ENCODE peak calls at places on chromosomes 2 and 18, in four cellular contexts. T, J, O and Y are unnamed samples.

GRCh38 chr2:188551671-188552070 is 260.0 kb downstream of the GULP1 start:
- DNase-seq in T (peak), J (no peak), O (no peak), Y (no peak)

GRCh38 chr2:158458617-158458920 is 1.8 kb downstream of the PKP4 start:
- DNase-seq in J (no peak), O (no peak), T (peak), Y (no peak)

GRCh38 chr2:105746177-105747080 is 1.7 kb downstream of the NCK2 start:
- DNase-seq in T (no peak), J (peak), O (no peak), Y (no peak)

GRCh38 chr2:227160164-227160563 is 3.8 kb downstream of the COL4A4 start:
- DNase-seq in O (no peak), J (no peak), T (no peak), Y (no peak)

GRCh38 chr2:163771596-163771995 is 35.8 kb upstream of the FIGN start:
- DNase-seq in T (no peak), O (no peak), J (no peak), Y (no peak)

GRCh38 chr18:31658670-31659573 is 25.5 kb downstream of the B4GALT6 start:
- DNase-seq in J (no peak), O (no peak), T (no peak), Y (peak)

GRCh38 chr18:31506024-31506742 is 8.2 kb downstream of the DSG2 start:
- DNase-seq in T (peak), J (no peak), O (no peak), Y (peak)

GRCh38 chr2:8432712-8433336 is 249.0 kb upstream of the ID2 start:
- DNase-seq in T (no peak), J (no peak), O (no peak), Y (no peak)

GRCh38 chr2:173187911-173188788 is 112.5 kb downstream of the MAP3K20 start:
- DNase-seq in J (no peak), O (no peak), T (peak), Y (peak)

GRCh38 chr2:235263205-235264120 is 230.4 kb upstream of the AGAP1 start:
- DNase-seq in T (peak), J (peak), O (peak), Y (peak)

GRCh38 chr2:61396005-61396404 is 74.9 kb downstream of the USP34 start:
- DNase-seq in O (no peak), J (no peak), T (peak), Y (no peak)

GRCh38 chr2:77521931-77522470 is at the start of gene LRRTM4:
- DNase-seq in O (no peak), T (no peak), J (no peak), Y (peak)

GRCh38 chr18:63592506-63592905 is 5.4 kb downstream of the SERPINB13 start:
- DNase-seq in T (no peak), J (no peak), O (no peak), Y (no peak)

GRCh38 chr2:158932246-158932645 is 36.2 kb upstream of the TANC1 start:
- DNase-seq in T (peak), J (no peak), O (no peak), Y (peak)

GRCh38 chr2:197620113-197620512 is 55.3 kb downstream of the RFTN2 start:
- DNase-seq in T (peak), O (no peak), J (no peak), Y (no peak)

GRCh38 chr18:60861575-60861974 is 471.7 kb upstream of the CDH20 start:
- DNase-seq in O (no peak), T (no peak), J (no peak), Y (peak)

GRCh38 chr2:178298785-178299212 is 104.5 kb downstream of the OSBPL6 start:
- DNase-seq in J (no peak), O (no peak), T (peak), Y (peak)

GRCh38 chr2:236179653-236180500 is 11.7 kb upstream of the GBX2 start:
- DNase-seq in O (no peak), T (peak), J (no peak), Y (no peak)

GRCh38 chr2:197208841-197209240 is 101.7 kb downstream of the ANKRD44 start:
- DNase-seq in O (no peak), T (peak), J (no peak), Y (no peak)

GRCh38 chr2:215503381-215503780 is 67.5 kb upstream of the FN1 start:
- DNase-seq in O (no peak), J (no peak), T (no peak), Y (no peak)

GRCh38 chr2:168119519-168120141 is 127.8 kb downstream of the STK39 start:
- DNase-seq in J (no peak), T (peak), O (peak), Y (peak)
- TF ChIP-seq CTCF in J (peak), T (peak), O (peak), Y (peak)

GRCh38 chr2:119546446-119546765 is 2.2 kb downstream of the CFAP221 start:
- DNase-seq in O (no peak), J (no peak), T (no peak), Y (no peak)

GRCh38 chr2:119544075-119545031 is at the start of gene CFAP221:
- DNase-seq in J (peak), O (no peak), T (peak), Y (peak)

GRCh38 chr2:119548516-119549120 is 4.4 kb downstream of the CFAP221 start:
- DNase-seq in T (no peak), O (no peak), J (no peak), Y (no peak)

GRCh38 chr2:119545754-119546445 is 1.7 kb downstream of the CFAP221 start:
- DNase-seq in T (peak), J (no peak), O (no peak), Y (peak)

GRCh38 chr2:119545076-119545475 is 827 bp downstream of the CFAP221 start:
- DNase-seq in T (no peak), O (no peak), J (no peak), Y (no peak)
- H3K4me3 ChIP-seq in T (no peak), O (no peak), J (peak), Y (no peak)

DNA sequence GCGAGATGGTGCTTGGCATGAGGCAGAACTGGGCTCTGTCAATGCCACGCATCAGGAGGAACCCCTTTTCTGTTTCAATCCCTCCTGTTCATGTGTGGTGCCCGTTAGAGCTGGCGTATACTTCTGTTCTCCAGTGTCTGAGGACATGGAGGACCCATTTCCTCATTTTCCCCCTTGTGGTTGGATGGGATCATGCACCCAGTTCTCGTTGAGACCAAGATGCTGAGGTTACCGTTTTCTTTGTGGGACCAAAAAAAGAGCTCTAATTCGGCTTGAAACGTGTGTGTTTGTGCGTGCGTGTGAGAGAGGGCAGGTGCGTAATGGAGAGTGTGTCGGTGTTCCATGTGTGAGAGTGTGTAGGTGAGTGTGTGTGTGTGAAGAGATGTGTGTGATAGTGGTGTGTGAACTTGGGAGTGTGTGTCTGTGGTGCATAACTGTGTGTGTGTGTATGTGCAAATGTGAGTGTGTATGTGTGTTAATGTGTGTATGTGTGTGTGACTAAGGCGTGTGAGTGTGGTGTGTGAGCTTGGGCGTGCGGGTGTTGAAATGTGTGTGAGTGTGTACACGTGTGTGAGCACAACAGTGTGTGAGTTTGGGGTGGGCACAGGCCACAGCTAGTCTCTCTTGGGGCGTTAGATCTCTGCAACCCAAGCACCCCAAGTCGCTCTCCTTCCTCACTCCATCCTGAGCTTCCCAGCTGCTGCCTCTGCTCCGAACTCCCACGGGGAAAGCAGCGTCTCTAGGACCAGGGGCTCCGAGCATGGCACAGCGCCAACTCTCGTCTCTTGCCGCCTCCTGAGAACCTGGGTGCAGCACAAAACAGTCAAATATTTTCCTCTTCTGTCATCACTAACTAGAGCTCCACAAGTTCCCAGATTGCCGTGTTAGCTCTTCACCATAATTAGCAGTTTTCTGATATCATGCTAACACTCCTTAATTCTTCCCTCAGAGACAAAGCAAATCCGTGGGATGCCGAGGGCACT is 75.8 kb downstream of the LONRF2 start:
- DNase-seq in J (no peak), T (peak), O (no peak), Y (no peak)
- TF ChIP-seq CTCF in J (peak), T (peak), O (peak), Y (peak)

DNA sequence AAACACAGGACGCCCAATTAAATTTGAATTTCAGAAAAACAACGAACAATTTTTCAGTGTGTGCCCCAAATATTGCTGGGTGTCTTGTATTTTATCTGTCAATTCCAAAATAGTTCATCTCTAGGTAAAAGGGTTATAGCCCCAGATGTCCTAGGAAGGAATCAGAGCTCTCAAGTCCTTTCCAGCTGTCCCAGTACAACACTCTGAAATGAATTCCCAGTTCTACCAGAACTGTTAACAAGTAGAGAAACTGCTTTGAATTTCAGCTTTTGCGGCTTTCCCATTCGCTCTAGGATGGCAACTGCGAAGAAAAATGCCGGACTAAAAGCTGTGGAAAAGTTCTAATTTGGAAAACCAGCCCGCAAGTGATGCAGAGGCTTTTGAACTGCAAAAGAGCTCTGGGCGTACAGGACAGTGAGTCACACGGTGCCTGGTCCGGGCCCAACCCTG is 497 bp upstream of the GIGYF2 start:
- DNase-seq in O (no peak), T (no peak), J (no peak), Y (no peak)
- H3K4me3 ChIP-seq in O (peak), T (peak), J (peak), Y (peak)

GRCh38 chr18:29439398-29439797 is 1262.5 kb upstream of the CDH2 start:
- DNase-seq in O (no peak), T (no peak), J (no peak), Y (no peak)
- TF ChIP-seq CTCF in O (peak), T (peak), J (no peak), Y (peak)

DNA sequence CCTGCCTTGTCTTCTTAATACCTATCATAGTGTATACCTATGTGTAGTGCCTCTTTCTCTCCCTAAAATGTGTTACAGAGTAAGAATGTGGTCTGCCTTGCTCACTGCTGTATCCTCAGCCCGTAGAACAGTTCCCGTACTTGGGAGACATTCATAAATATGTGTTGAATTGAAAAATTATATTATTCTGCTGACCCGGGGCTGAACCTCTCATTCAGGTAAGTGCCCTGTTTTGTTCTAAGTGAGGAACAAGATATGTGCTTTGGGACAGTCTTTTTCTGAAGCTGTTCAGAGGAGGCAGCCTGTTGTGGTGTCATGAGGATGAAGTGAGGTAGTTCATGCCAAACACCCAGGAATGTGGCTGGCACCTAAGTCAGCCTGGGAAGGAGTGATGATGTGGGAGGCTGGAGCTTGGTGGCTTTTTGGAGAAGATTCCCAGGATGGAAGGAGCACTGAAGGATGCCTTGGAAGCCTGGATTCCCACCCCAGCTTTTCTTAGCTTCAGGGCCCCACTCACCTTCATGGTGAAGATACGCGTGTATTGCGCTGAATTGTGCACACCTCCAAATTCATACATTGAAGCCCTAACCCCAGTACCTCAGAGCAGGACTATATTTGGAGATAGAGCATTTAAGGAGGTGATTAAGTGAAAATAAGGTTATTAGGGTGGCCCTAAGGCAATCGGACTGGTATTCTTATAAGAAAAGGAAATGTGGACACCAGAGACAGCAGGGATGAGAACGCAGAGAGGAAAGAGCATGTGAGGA is 166.3 kb downstream of the DDX1 start:
- DNase-seq in O (no peak), J (no peak), T (no peak), Y (no peak)
- H3K4me3 ChIP-seq in O (no peak), J (no peak), T (no peak), Y (no peak)

DNA sequence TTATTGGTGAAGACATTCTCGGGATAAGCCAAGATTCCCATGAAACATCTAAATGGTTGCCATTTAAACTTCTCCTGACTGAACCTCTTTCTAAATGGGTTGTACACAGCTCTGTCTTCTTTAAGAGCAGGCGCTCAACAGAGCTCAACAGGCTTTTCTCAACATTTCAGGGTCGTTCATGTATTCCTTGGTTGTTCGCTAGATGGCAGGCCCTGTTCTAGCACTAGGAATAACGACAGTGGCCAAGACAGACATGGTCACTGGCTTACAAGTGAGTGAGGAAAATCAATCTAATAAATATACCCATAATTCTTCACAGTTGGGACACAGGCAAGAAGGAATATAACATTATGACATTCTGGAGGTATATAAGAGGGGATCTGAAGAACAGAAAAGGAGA is 154.5 kb downstream of the SMAD2 start:
- DNase-seq in T (peak), J (no peak), O (no peak), Y (no peak)
- TF ChIP-seq CTCF in T (peak), J (peak), O (peak), Y (peak)

GRCh38 chr2:127087780-127088495 is 19.0 kb downstream of the BIN1 start:
- DNase-seq in O (no peak), T (no peak), J (no peak), Y (no peak)
- H3K4me3 ChIP-seq in O (peak), T (no peak), J (peak), Y (no peak)

DNA sequence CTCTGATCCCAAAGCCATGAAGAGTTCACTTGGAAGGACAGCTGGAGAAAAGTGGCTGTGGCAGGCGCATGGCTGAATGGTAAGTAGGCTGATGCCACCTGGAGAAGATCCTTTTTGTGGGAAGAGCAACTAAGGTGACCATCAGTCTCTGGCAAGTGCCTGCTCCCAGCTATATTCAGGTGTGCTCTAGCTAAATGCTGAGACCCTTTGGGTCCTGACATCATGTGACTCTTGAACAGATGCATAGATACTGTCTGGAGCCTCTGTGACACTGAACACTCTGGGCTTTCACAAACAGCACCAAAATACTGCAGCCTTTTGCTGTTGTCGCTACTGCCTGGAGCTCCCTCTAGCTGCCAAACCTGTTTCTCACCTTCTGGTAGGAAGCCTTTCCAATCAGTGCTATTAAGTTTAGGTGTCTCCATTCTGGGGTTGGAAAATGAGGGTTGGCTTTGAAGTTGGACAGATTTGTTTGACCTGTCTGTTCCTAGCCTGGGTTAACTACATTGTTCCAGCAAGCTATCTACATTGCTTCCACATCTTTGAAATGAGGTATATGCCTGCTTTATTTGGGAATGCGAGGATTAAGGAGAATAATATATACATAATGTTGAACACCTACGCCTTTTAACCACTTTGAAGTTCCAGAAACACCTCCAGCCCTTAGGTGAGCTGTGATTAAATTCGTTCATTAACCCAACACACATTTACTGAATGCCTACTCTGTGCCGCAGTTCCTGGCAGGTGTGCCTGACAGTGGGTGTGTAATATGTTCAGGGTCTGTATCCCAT is 3.1 kb downstream of the EGR4 start:
- DNase-seq in T (peak), J (no peak), O (no peak), Y (no peak)
- TF ChIP-seq CTCF in T (peak), J (peak), O (peak), Y (peak)

DNA sequence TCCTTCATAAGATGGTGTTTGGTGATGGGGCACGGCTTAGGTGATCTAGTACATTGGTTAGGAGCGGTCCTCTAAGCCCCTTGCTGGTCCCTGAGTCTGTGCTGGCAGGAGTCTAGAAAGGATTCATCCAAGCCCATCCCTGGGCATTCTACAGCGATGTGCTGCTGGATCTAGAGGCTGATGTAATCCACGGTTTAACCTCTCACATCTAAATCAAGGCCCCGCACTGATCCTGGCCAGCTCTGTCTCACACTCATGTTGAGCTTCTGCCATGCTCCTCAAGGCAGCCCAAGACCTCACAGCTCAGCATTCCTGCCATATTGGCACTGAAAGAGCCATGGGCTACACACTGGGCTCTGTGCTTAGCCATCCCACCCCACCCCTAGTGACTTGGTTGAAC is 664.8 kb downstream of the STK39 start:
- DNase-seq in T (no peak), J (no peak), O (no peak), Y (no peak)
- H3K4me3 ChIP-seq in T (no peak), J (no peak), O (no peak), Y (no peak)